ENCODE peak calls at places on chromosomes 13 and 19, in eight cellular contexts. Q is colonic mucosa, L is NT2/D1, I is Karpas-422, T is MM.1S, H is fibroblast of lung, B is IMR-90, P is SK-N-SH. Y is an unnamed sample.

GRCh38 chr13:48402325-48402962 is 10.5 kb downstream of the LPAR6 start:
- DNase-seq in Q (no peak), L (no peak), I (no peak), T (no peak), H (no peak), B (no peak), P (no peak), Y (no peak)

GRCh38 chr19:34363094-34363493 is 1.9 kb upstream of the GPI start:
- DNase-seq in Q (no peak), L (no peak), I (no peak), T (no peak), H (no peak), B (no peak), P (no peak), Y (peak; percentile 68)

GRCh38 chr13:58712191-58712590 is 1080.6 kb downstream of the PCDH17 start:
- DNase-seq in Q (no peak), L (no peak), I (peak; percentile 41), T (no peak), H (peak; percentile 9), B (no peak), P (no peak), Y (peak; percentile 81)

GRCh38 chr19:51029718-51030117 is 3.3 kb upstream of the KLK11 start:
- DNase-seq in Q (no peak), L (no peak), I (peak; percentile 69), T (no peak), H (no peak), B (no peak), P (peak; percentile 39), Y (peak; percentile 66)

GRCh38 chr13:25200783-25201182 is 28.7 kb upstream of the AMER2 start:
- DNase-seq in Q (no peak), L (no peak), I (no peak), T (no peak), H (peak; percentile 60), B (peak; percentile 8), P (no peak), Y (no peak)

GRCh38 chr13:42355841-42356575 is 84.1 kb downstream of the AKAP11 start:
- DNase-seq in Q (no peak), L (no peak), I (no peak), T (no peak), H (no peak), B (no peak), P (no peak), Y (no peak)

GRCh38 chr19:28388988-28389387 is 824.0 kb downstream of the UQCRFS1 start:
- DNase-seq in Q (no peak), L (no peak), I (no peak), T (peak; percentile 82), H (no peak), B (no peak), P (no peak), Y (no peak)

GRCh38 chr13:98565726-98566577 is 11.0 kb downstream of the STK24 start:
- DNase-seq in Q (peak; percentile 88), L (no peak), I (no peak), T (no peak), H (peak; percentile 37), B (no peak), P (peak; percentile 38), Y (no peak)

GRCh38 chr19:29093553-29093908 is 119.4 kb downstream of the UQCRFS1 start:
- DNase-seq in Q (no peak), L (no peak), I (no peak), T (no peak), H (no peak), B (no peak), P (no peak), Y (no peak)

GRCh38 chr19:30448386-30449130 is 76.4 kb downstream of the ZNF536 start:
- DNase-seq in Q (no peak), L (no peak), I (no peak), T (no peak), H (no peak), B (no peak), P (no peak), Y (no peak)

GRCh38 chr19:57664269-57665127 is 4.2 kb upstream of the ZSCAN4 start:
- DNase-seq in Q (peak; percentile 47), L (peak; percentile 22), I (no peak), T (no peak), H (peak; percentile 50), B (peak; percentile 31), P (peak; percentile 89), Y (peak; percentile 84)

GRCh38 chr19:54431255-54431838 is 16.1 kb downstream of the TTYH1 start:
- DNase-seq in Q (no peak), L (no peak), I (no peak), T (no peak), H (peak; percentile 52), B (peak; percentile 28), P (no peak), Y (no peak)

GRCh38 chr13:113029487-113030258 is 60.7 kb downstream of the MCF2L start:
- DNase-seq in Q (peak; percentile 56), L (peak; percentile 40), I (peak; percentile 70), T (peak; percentile 20), H (no peak), B (no peak), P (peak; percentile 92), Y (peak; percentile 95)

GRCh38 chr13:103547914-103548313 is 481.7 kb upstream of the SLC10A2 start:
- DNase-seq in Q (no peak), L (no peak), I (no peak), T (no peak), H (no peak), B (no peak), P (no peak), Y (no peak)

GRCh38 chr19:47540748-47541147 is 25.9 kb upstream of the NAPA start:
- DNase-seq in Q (no peak), L (no peak), I (peak; percentile 73), T (no peak), H (peak; percentile 21), B (peak; percentile 51), P (no peak), Y (no peak)

GRCh38 chr19:16061943-16062342 is 14.4 kb upstream of the TPM4 start:
- DNase-seq in Q (no peak), L (no peak), I (no peak), T (no peak), H (no peak), B (no peak), P (no peak), Y (no peak)

GRCh38 chr19:30785728-30786127 is 413.5 kb downstream of the ZNF536 start:
- DNase-seq in Q (no peak), L (no peak), I (peak; percentile 42), T (no peak), H (no peak), B (no peak), P (no peak), Y (no peak)

GRCh38 chr19:13850910-13851753 is 25.8 kb upstream of the NANOS3 start:
- DNase-seq in Q (peak; percentile 80), L (no peak), I (no peak), T (no peak), H (peak; percentile 96), B (peak; percentile 94), P (peak; percentile 42), Y (peak; percentile 89)

GRCh38 chr19:46471116-46471733 is at the start of gene PNMA8A:
- DNase-seq in Q (no peak), L (peak; percentile 70), I (peak; percentile 14), T (no peak), H (peak; percentile 85), B (peak; percentile 57), P (peak; percentile 97), Y (peak; percentile 96)

GRCh38 chr19:41323430-41324125 is 13.6 kb downstream of the CCDC97 start:
- DNase-seq in Q (peak; percentile 52), L (peak; percentile 50), I (no peak), T (no peak), H (peak; percentile 98), B (peak; percentile 98), P (peak; percentile 84), Y (peak; percentile 93)
- H3K4me1 ChIP-seq in Q (peaks cover 29% of the 10 kb centered on the region), L (peaks cover 49% of the 10 kb centered on the region), I (peaks cover 19% of the 10 kb centered on the region), T (peaks cover 11% of the 10 kb centered on the region), H (peaks cover 63% of the 10 kb centered on the region), B (peaks cover 58% of the 10 kb centered on the region), P (peaks cover 53% of the 10 kb centered on the region), Y (peaks cover 20% of the 10 kb centered on the region)

DNA sequence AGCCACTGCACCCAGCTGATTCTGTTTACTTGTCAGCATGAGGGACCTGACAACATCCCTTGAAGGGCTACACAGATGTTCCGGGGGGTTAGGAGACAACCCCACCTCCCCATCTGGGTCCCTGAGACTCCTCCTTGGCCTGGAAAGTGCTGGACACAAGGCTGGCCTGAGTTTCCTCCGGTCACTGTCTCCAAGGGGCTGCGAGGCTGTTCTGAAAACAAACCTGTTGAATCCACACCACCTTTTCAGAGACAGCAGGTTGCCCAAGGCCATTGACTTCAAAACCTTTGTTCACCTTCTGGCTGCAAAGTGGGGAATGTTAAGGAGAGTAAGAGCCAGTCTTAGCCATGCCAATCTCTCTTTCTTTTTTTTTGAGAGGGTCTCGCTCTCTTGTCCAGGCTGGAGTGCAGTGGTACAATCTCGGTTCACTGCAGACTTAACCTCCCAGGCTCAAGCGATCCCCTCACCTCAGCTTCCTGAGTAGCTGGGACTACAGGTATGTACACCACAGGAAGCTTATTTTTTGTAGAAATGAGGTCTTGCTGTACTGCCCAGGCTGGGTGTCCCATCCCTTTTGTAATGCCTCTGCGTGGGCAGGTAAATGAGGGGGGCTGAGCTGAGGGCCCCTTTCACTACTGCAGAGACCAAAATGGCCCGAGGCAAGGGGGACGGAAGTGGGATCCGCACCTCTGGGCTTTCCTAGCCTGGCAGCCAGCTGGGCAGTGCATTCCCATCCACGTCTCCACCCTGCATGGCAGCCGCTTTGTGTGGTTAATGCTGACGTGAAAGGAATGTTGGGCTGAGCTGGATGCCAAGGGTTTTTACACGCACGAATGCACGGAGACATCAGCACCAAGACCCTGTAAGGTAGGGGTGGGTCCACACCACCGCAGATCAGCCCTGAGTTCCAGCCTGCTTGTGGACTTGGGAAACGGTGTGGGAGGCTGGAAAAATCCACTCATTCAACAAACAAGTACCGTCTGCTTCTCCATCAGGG is 1.9 kb upstream of the ZNF628 start:
- DNase-seq in Q (no peak), L (no peak), I (no peak), T (no peak), H (peak; percentile 92), B (no peak), P (no peak), Y (peak; percentile 61)
- H3K9me3 ChIP-seq in Q (no peaks in the 10 kb centered on the region), L (no peaks in the 10 kb centered on the region), I (no peaks in the 10 kb centered on the region), T (no peaks in the 10 kb centered on the region), H (no peaks in the 10 kb centered on the region), B (no peaks in the 10 kb centered on the region), P (no peaks in the 10 kb centered on the region), Y (no peaks in the 10 kb centered on the region)

DNA sequence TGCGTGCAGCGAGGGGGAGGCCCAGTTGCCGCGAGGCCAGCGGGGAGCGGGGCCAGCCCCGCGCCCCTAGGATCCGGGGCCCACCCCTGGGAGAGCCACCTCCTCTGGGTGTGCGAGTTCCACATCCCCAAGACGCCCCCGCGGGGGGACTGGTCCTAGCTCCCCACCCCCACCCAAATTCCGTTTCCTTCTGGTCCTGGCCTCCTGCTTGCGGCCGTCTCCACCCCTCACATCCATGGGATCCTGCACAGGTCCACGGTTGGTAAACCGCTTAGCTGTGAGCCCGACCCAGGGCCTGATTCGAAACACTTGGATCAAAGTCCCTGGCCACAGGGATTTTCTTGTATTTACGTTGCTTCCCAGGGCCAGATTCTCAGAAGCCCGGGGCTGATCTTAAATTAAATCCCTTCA is 324 bp upstream of the FBXO17 start:
- DNase-seq in Q (peak; percentile 17), L (no peak), I (no peak), T (no peak), H (peak; percentile 49), B (peak; percentile 31), P (no peak), Y (peak; percentile 83)
- H3K9ac ChIP-seq in Q (peak overlapping the region; percentile 54), L (peak overlapping the region; percentile 82), I (no peak overlapping the region), T (no peak overlapping the region), H (peak overlapping the region; percentile 51), B (peak overlapping the region; percentile 52), P (peak overlapping the region; percentile 85), Y (peak overlapping the region; percentile 21)

DNA sequence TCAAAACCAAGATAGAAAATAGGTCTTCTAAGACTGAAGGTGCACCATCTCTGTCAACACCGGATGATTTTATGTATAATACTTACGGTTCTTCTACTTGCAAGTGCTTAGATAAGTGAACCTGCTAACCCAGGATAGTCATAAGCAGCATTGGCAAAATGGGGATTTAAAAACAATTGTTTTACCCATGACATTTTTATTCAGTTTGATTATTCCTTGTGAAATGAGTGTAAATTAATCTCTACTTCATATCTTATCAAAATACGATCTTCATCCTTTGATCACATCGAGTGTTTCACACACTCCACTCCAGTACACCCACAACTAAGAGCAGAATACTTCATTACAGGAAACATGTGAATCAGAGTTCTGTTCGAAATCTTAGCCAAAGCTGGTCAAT is 23.0 kb upstream of the MTRF1 start:
- DNase-seq in Q (no peak), L (no peak), I (no peak), T (no peak), H (no peak), B (no peak), P (no peak), Y (no peak)
- H3K4me1 ChIP-seq in Q (no peaks in the 10 kb centered on the region), L (no peaks in the 10 kb centered on the region), I (peaks cover 11% of the 10 kb centered on the region), T (no peaks in the 10 kb centered on the region), H (no peaks in the 10 kb centered on the region), B (peaks cover 4% of the 10 kb centered on the region), P (no peaks in the 10 kb centered on the region), Y (no peaks in the 10 kb centered on the region)